ENCODE peak calls at places on chromosomes 5 and 9, in eight cellular contexts. E, S, U, Z, D, F, L and M are unnamed samples.

GRCh38 chr9:136740491-136740890 is 2.2 kb downstream of the LCN10 start:
- DNase-seq in E (no peak), S (no peak), U (no peak), Z (no peak), D (no peak), F (no peak), L (no peak), M (no peak)

GRCh38 chr5:82595083-82595482 is 316.9 kb upstream of the RPS23 start:
- DNase-seq in E (no peak), S (no peak), U (no peak), Z (no peak), D (no peak), F (no peak), L (no peak), M (no peak)

GRCh38 chr9:81597749-81598497 is 91.4 kb downstream of the TLE1 start:
- DNase-seq in E (no peak), S (no peak), U (no peak), Z (no peak), D (no peak), F (no peak), L (no peak), M (no peak)

GRCh38 chr5:172683696-172684464 is 42.8 kb downstream of the NEURL1B start:
- DNase-seq in E (no peak), S (peak), U (peak), Z (no peak), D (no peak), F (no peak), L (peak), M (peak)

GRCh38 chr5:104659497-104659896 is 1096.9 kb upstream of the NUDT12 start:
- DNase-seq in E (no peak), S (no peak), U (no peak), Z (no peak), D (no peak), F (no peak), L (no peak), M (no peak)

GRCh38 chr9:127960410-127961165 is 20.2 kb downstream of the EEIG1 start:
- DNase-seq in E (no peak), S (no peak), U (no peak), Z (no peak), D (no peak), F (no peak), L (no peak), M (no peak)

GRCh38 chr9:71769175-71770165 is 1.2 kb upstream of the CEMIP2 start:
- DNase-seq in E (peak), S (peak), U (peak), Z (peak), D (peak), F (peak), L (peak), M (peak)

GRCh38 chr9:124477211-124478013 is 27.2 kb downstream of the ADGRD2 start:
- DNase-seq in E (no peak), S (peak), U (no peak), Z (no peak), D (no peak), F (no peak), L (no peak), M (no peak)

GRCh38 chr9:129888085-129888808 is 53.0 kb downstream of the USP20 start:
- DNase-seq in E (no peak), S (peak), U (no peak), Z (no peak), D (peak), F (no peak), L (peak), M (peak)

GRCh38 chr5:79255786-79256557 is 20.0 kb downstream of the JMY start:
- DNase-seq in E (no peak), S (peak), U (peak), Z (no peak), D (no peak), F (peak), L (no peak), M (no peak)

GRCh38 chr9:14585730-14586473 is 107.3 kb downstream of the ZDHHC21 start:
- DNase-seq in E (no peak), S (no peak), U (no peak), Z (no peak), D (no peak), F (no peak), L (no peak), M (no peak)

GRCh38 chr9:96661711-96662110 is 6.6 kb upstream of the PRXL2C start:
- DNase-seq in E (no peak), S (peak), U (no peak), Z (no peak), D (no peak), F (peak), L (no peak), M (no peak)

GRCh38 chr5:145445027-145445426 is 390.1 kb downstream of the PRELID2 start:
- DNase-seq in E (no peak), S (no peak), U (no peak), Z (no peak), D (no peak), F (no peak), L (no peak), M (no peak)

GRCh38 chr5:145450286-145450969 is 384.7 kb downstream of the PRELID2 start:
- DNase-seq in E (no peak), S (no peak), U (no peak), Z (no peak), D (no peak), F (no peak), L (no peak), M (no peak)

GRCh38 chr5:145446412-145446811 is 388.7 kb downstream of the PRELID2 start:
- DNase-seq in E (no peak), S (no peak), U (no peak), Z (no peak), D (no peak), F (no peak), L (no peak), M (no peak)

DNA sequence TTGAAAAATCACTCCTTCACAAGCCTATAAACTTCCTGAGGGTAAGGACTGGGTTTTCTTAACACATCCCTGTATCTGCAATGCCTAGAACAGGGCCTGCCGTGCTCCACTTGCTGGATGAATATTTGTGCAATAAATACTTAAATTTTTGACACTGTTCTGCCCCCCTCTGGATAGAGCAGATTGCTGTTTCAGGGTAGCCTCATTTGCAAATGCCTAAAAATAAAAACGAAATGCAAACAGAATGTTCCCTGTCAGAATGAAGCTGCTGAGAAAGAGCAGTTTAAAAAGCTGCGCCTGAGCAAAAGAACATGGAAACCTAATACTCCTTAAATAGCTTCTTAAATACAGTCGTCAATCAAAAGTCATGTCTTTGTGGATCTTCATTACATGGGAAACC is 385.3 kb downstream of the PRELID2 start:
- DNase-seq in E (no peak), S (no peak), U (no peak), Z (no peak), D (no peak), F (no peak), L (no peak), M (no peak)
- TF ChIP-seq CTCF in E (no peak), S (no peak), U (no peak), Z (no peak), D (no peak), F (peak), L (no peak), M (no peak)

GRCh38 chr9:31740705-31741104 is 643.7 kb upstream of the ACO1 start:
- DNase-seq in E (no peak), S (no peak), U (no peak), Z (no peak), D (no peak), F (no peak), L (no peak), M (no peak)

GRCh38 chr9:31745886-31746285 is 638.6 kb upstream of the ACO1 start:
- DNase-seq in E (no peak), S (no peak), U (no peak), Z (no peak), D (no peak), F (no peak), L (no peak), M (no peak)

GRCh38 chr9:31745468-31745867 is 639.0 kb upstream of the ACO1 start:
- DNase-seq in E (no peak), S (no peak), U (no peak), Z (no peak), D (no peak), F (no peak), L (no peak), M (no peak)

GRCh38 chr9:31744589-31744988 is 639.9 kb upstream of the ACO1 start:
- DNase-seq in E (no peak), S (no peak), U (no peak), Z (no peak), D (no peak), F (no peak), L (no peak), M (no peak)
- TF ChIP-seq CTCF in E (no peak), S (no peak), U (no peak), Z (no peak), D (no peak), F (no peak), L (no peak), M (no peak)

DNA sequence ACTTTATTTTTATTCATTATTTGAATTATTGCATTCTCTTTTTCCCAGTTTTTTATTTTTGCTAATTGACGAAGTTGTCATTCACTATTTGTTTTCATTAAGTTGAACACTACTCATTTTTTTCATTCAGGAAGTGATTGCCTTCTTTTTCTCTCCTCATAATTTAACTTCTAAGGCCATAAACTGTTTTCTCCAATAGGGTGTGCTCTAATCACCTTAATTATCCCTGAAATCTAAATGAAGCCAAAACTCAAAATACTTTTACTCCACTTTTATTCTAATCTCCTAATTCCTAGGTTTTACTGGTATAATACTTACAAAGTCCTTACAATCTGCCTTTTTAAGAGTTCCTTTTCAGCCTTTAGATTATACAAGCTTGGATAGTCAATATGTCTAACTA is 2.9 kb upstream of the OR13C2 start:
- DNase-seq in E (no peak), S (no peak), U (no peak), Z (no peak), D (no peak), F (no peak), L (no peak), M (no peak)
- TF ChIP-seq CTCF in E (no peak), S (peak), U (no peak), Z (no peak), D (peak), F (no peak), L (no peak), M (no peak)

GRCh38 chr5:133460172-133460758 is 152.1 kb downstream of the FSTL4 start:
- DNase-seq in E (no peak), S (peak), U (peak), Z (no peak), D (no peak), F (peak), L (no peak), M (no peak)
- TF ChIP-seq CTCF in E (no peak), S (peak), U (peak), Z (peak), D (peak), F (peak), L (peak), M (peak)

GRCh38 chr5:129378961-129379360 is 81.1 kb upstream of the ADAMTS19 start:
- DNase-seq in E (no peak), S (no peak), U (no peak), Z (no peak), D (no peak), F (no peak), L (no peak), M (no peak)

GRCh38 chr5:129379406-129379805 is 80.7 kb upstream of the ADAMTS19 start:
- DNase-seq in E (no peak), S (no peak), U (no peak), Z (no peak), D (no peak), F (peak), L (no peak), M (no peak)

GRCh38 chr5:129382921-129383672 is 77.0 kb upstream of the ADAMTS19 start:
- DNase-seq in E (no peak), S (no peak), U (no peak), Z (no peak), D (no peak), F (peak), L (no peak), M (no peak)

GRCh38 chr5:129387944-129388343 is 72.2 kb upstream of the ADAMTS19 start:
- DNase-seq in E (no peak), S (no peak), U (no peak), Z (no peak), D (no peak), F (no peak), L (no peak), M (no peak)

DNA sequence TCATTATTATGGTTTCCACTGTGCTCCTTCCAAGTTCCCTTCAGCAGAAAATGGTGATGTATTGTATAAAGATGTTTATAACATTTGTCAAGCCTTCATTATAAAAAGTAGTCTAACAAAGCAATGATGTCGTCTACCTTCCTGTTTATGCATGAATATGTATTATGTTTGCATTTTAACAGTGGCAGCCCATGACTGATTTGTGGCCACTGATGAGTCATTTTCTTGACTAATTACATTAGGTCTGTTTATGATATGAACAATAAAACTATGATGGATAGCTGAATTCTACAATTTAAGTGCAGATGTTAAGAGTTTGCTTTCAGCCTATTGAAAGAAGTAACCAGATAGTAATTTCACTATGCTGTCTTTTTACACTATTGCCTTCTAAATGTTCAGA is 75.4 kb upstream of the ADAMTS19 start:
- DNase-seq in E (no peak), S (no peak), U (no peak), Z (no peak), D (no peak), F (peak), L (no peak), M (no peak)
- TF ChIP-seq CTCF in E (no peak), S (no peak), U (no peak), Z (no peak), D (no peak), F (no peak), L (no peak), M (no peak)

GRCh38 chr5:20678814-20679298 is 690.9 kb upstream of the CDH18 start:
- DNase-seq in E (no peak), S (no peak), U (no peak), Z (no peak), D (peak), F (peak), L (no peak), M (no peak)
- TF ChIP-seq CTCF in E (no peak), S (no peak), U (no peak), Z (no peak), D (no peak), F (no peak), L (no peak), M (no peak)

GRCh38 chr9:26775405-26775804 is 117.2 kb downstream of the CAAP1 start:
- DNase-seq in E (no peak), S (no peak), U (no peak), Z (no peak), D (no peak), F (no peak), L (no peak), M (no peak)
- TF ChIP-seq CTCF in E (no peak), S (no peak), U (no peak), Z (no peak), D (no peak), F (no peak), L (no peak), M (no peak)

GRCh38 chr5:150596826-150597225 is 43.6 kb upstream of the SYNPO start:
- DNase-seq in E (no peak), S (no peak), U (no peak), Z (no peak), D (no peak), F (no peak), L (no peak), M (no peak)

GRCh38 chr5:150593593-150593992 is 46.9 kb upstream of the SYNPO start:
- DNase-seq in E (no peak), S (no peak), U (no peak), Z (no peak), D (no peak), F (no peak), L (no peak), M (no peak)

GRCh38 chr5:150595466-150596031 is 44.9 kb upstream of the SYNPO start:
- DNase-seq in E (no peak), S (no peak), U (no peak), Z (no peak), D (no peak), F (no peak), L (no peak), M (no peak)

GRCh38 chr5:150596313-150596712 is 44.1 kb upstream of the SYNPO start:
- DNase-seq in E (no peak), S (no peak), U (no peak), Z (no peak), D (no peak), F (no peak), L (no peak), M (no peak)

DNA sequence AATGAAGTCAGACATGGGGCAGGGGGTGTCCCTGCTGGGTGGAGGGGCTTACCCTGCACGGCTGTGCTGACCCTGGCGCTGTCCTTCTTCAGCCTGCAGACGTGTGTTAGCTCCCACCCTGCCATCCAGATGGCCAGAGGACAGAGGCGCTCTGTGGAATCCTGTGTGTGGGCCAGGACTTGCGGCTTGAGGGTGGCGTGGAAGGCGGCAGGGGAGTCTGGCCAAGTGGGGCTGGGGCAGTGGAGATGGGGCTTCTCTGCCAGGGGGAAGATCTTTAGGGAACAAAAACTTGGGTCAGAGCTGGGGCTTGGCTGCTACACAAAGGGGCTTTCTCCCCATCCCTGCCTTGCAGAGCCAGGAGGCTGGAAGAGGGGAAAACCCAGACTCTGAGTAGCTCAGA is 46.5 kb upstream of the SYNPO start:
- DNase-seq in E (no peak), S (no peak), U (no peak), Z (no peak), D (no peak), F (no peak), L (no peak), M (no peak)
- TF ChIP-seq CTCF in E (no peak), S (no peak), U (no peak), Z (no peak), D (no peak), F (no peak), L (no peak), M (no peak)

GRCh38 chr9:118522093-118523028 is 818.2 kb downstream of the TLR4 start:
- DNase-seq in E (no peak), S (peak), U (peak), Z (no peak), D (no peak), F (peak), L (no peak), M (no peak)
- TF ChIP-seq CTCF in E (no peak), S (peak), U (peak), Z (no peak), D (peak), F (peak), L (no peak), M (no peak)